ENCODE peak calls at places on chromosomes 13 and 19, in eight cellular contexts. W is DMS53; B is choroid plexus epithelial cell; O is cardiac fibroblast; F is T-helper 2 cell treated with Interferon-gamma antibody and Interleukin-4, amounts not matched to agents 5 μg/mL and 100 μg/mL, for 36 hours; A is stimulated activated CD4-positive, alpha-beta T cell treated with anti-CD3 and anti-CD28 coated beads, Interleukin-2, amount 100 ng/mL, for 48 hours; N is neural crest cell; Y is pancreas. G is an unnamed sample.
A peak's percentile ranks its signal among the peaks of the same experiment; 100 is the strongest.

GRCh38 chr13:109715902-109716301 is 70.5 kb downstream of the IRS2 start:
- DNase-seq in F (no peak), N (no peak), Y (no peak), W (no peak), A (no peak), O (peak; percentile 50), B (peak; percentile 88), G (no peak)

GRCh38 chr13:60095300-60095699 is 68.4 kb downstream of the DIAPH3 start:
- DNase-seq in A (no peak), Y (no peak), N (no peak), O (no peak), F (no peak), W (peak; percentile 1), B (no peak), G (no peak)

GRCh38 chr19:2255112-2255845 is 938 bp downstream of the JSRP1 start:
- DNase-seq in W (no peak), N (no peak), Y (no peak), O (no peak), A (no peak), B (no peak), F (no peak), G (no peak)

GRCh38 chr19:50962245-50962644 is 7.1 kb downstream of the KLK6 start:
- DNase-seq in Y (no peak), N (no peak), B (no peak), F (no peak), A (no peak), O (no peak), W (no peak), G (no peak)

GRCh38 chr19:38152461-38153379 is 71.3 kb downstream of the DPF1 start:
- DNase-seq in A (no peak), N (no peak), F (no peak), B (no peak), Y (no peak), O (peak; percentile 17), W (no peak), G (no peak)

GRCh38 chr13:99311748-99312492 is 4.7 kb upstream of the GPR183 start:
- DNase-seq in F (no peak), N (no peak), A (no peak), Y (no peak), O (no peak), B (no peak), W (no peak), G (no peak)

GRCh38 chr13:110345266-110345665 is 38.2 kb downstream of the COL4A2 start:
- DNase-seq in W (no peak), N (no peak), B (no peak), O (no peak), A (no peak), Y (no peak), F (no peak), G (no peak)

GRCh38 chr19:816500-816857 is 5.3 kb downstream of the PLPPR3 start:
- DNase-seq in A (no peak), O (no peak), Y (no peak), B (no peak), W (no peak), N (no peak), F (no peak), G (no peak)

GRCh38 chr13:98999635-98999952 is 21.7 kb upstream of the DOCK9 start:
- DNase-seq in W (no peak), N (no peak), F (no peak), A (no peak), Y (no peak), B (peak; percentile 67), O (peak; percentile 73), G (no peak)

GRCh38 chr19:28103916-28104315 is 1109.0 kb downstream of the UQCRFS1 start:
- DNase-seq in F (no peak), A (no peak), O (no peak), N (no peak), B (no peak), W (no peak), Y (no peak), G (no peak)

GRCh38 chr13:113596321-113597200 is 12.0 kb downstream of the TFDP1 start:
- DNase-seq in F (no peak), O (no peak), A (no peak), N (no peak), B (no peak), Y (no peak), W (no peak), G (no peak)

GRCh38 chr13:62407871-62408270 is 992.2 kb upstream of the PCDH20 start:
- DNase-seq in B (no peak), N (no peak), A (no peak), O (no peak), W (no peak), F (no peak), Y (no peak), G (no peak)

GRCh38 chr13:31477961-31478360 is 261.4 kb upstream of the RXFP2 start:
- DNase-seq in A (no peak), N (no peak), F (no peak), Y (no peak), B (peak; percentile 65), W (no peak), O (peak; percentile 38), G (no peak)

GRCh38 chr13:48210178-48210577 is 22.8 kb upstream of the ITM2B start:
- DNase-seq in A (no peak), B (peak; percentile 78), N (no peak), F (no peak), W (no peak), O (peak; percentile 57), Y (no peak), G (no peak)